ENCODE peak calls at places on chromosomes 5 and 9, in six cellular contexts. M is uterus; I is CD4-positive, CD25-positive, alpha-beta regulatory T cell; T is CD8-positive, alpha-beta memory T cell; G is OCI-LY7; Y is GM23338. W is an unnamed sample.

GRCh38 chr9:120402741-120403542 is 177.0 kb downstream of the CDK5RAP2 start:
- DNase-seq in G (no peak), I (no peak), T (no peak), Y (no peak), M (no peak), W (peak; percentile 90)

GRCh38 chr5:59036274-59036961 is 453.5 kb downstream of the RAB3C start:
- DNase-seq in Y (no peak), G (no peak), T (peak; percentile 43), M (peak; percentile 32), I (no peak), W (peak; percentile 96)

GRCh38 chr5:173208296-173208695 is 26.7 kb downstream of the NKX2-5 start:
- DNase-seq in T (no peak), M (no peak), G (no peak), I (no peak), Y (no peak), W (no peak)

GRCh38 chr9:90611568-90611967 is 31.1 kb downstream of the DIRAS2 start:
- DNase-seq in G (no peak), I (no peak), M (no peak), T (no peak), Y (no peak), W (no peak)

GRCh38 chr9:21684831-21685362 is 117.5 kb upstream of the MTAP start:
- DNase-seq in Y (no peak), M (no peak), T (no peak), G (no peak), I (no peak), W (peak; percentile 37)

GRCh38 chr5:164746723-164747122 is 1241.3 kb downstream of the MAT2B start:
- DNase-seq in G (no peak), M (no peak), Y (no peak), I (no peak), T (no peak), W (no peak)

GRCh38 chr9:16825364-16825763 is 45.1 kb downstream of the BNC2 start:
- DNase-seq in Y (no peak), M (no peak), I (no peak), G (no peak), T (no peak), W (peak; percentile 82)

GRCh38 chr5:129096382-129096991 is 1.9 kb downstream of the ISOC1 start:
- DNase-seq in M (no peak), G (peak; percentile 5), I (no peak), Y (peak; percentile 56), T (no peak), W (no peak)

GRCh38 chr5:88269222-88269771 is 652 bp upstream of the TMEM161B start:
- DNase-seq in Y (peak; percentile 46), M (no peak), T (no peak), G (peak; percentile 46), I (no peak), W (no peak)

GRCh38 chr9:1941989-1942388 is 73.2 kb upstream of the SMARCA2 start:
- DNase-seq in G (no peak), M (no peak), T (no peak), Y (peak; percentile 39), I (no peak), W (no peak)

GRCh38 chr5:141835928-141836667 is 42.1 kb downstream of the PCDH1 start:
- DNase-seq in Y (peak; percentile 68), M (no peak), I (no peak), G (no peak), T (no peak), W (peak; percentile 47)

GRCh38 chr5:143933434-143933833 is 121.5 kb downstream of the HMHB1 start:
- DNase-seq in T (no peak), Y (no peak), G (no peak), M (no peak), I (no peak), W (no peak)

GRCh38 chr5:83837261-83837894 is 116.7 kb upstream of the HAPLN1 start:
- DNase-seq in I (no peak), G (no peak), Y (no peak), M (no peak), T (no peak), W (peak; percentile 44)

GRCh38 chr5:163165277-163165676 is 272.1 kb upstream of the CCNG1 start:
- DNase-seq in G (no peak), Y (no peak), T (no peak), M (no peak), I (no peak), W (no peak)

GRCh38 chr5:147310059-147310704 is 75.4 kb downstream of the STK32A start:
- DNase-seq in M (peak; percentile 27), Y (peak; percentile 33), T (no peak), I (no peak), G (no peak), W (peak; percentile 55)

GRCh38 chr5:135271533-135272310 is 127.3 kb downstream of the MACROH2A1 start:
- DNase-seq in Y (no peak), I (no peak), M (no peak), T (no peak), G (no peak), W (peak; percentile 83)

GRCh38 chr9:98547606-98548005 is 161.1 kb downstream of the GABBR2 start:
- DNase-seq in Y (no peak), M (no peak), G (no peak), I (no peak), T (no peak), W (no peak)

GRCh38 chr9:79477955-79478751 is 93.6 kb upstream of the TLE4 start:
- DNase-seq in Y (peak; percentile 82), M (no peak), G (peak; percentile 25), I (peak; percentile 17), T (peak; percentile 21), W (no peak)

GRCh38 chr5:65255294-65255693 is 226.4 kb downstream of the ADAMTS6 start:
- DNase-seq in G (no peak), T (no peak), M (no peak), Y (no peak), I (no peak), W (peak; percentile 32)

GRCh38 chr9:130537346-130538050 is 41.9 kb upstream of the FUBP3 start:
- DNase-seq in T (no peak), M (no peak), Y (no peak), G (no peak), I (no peak), W (no peak)

GRCh38 chr9:68777070-68777763 is 72.2 kb downstream of the PIP5K1B start:
- DNase-seq in M (no peak), T (no peak), I (no peak), Y (no peak), G (no peak), W (no peak)

GRCh38 chr5:37738057-37738691 is 101.7 kb downstream of the GDNF start:
- DNase-seq in T (peak; percentile 27), I (no peak), Y (no peak), G (no peak), M (no peak), W (peak; percentile 93)

GRCh38 chr5:133773247-133774202 is 161.2 kb upstream of the FSTL4 start:
- DNase-seq in Y (peak; percentile 2), I (no peak), G (no peak), M (no peak), T (no peak), W (no peak)

GRCh38 chr9:135641745-135642144 is 2.4 kb upstream of the GLT6D1 start:
- DNase-seq in T (no peak), G (no peak), M (no peak), I (no peak), Y (no peak), W (no peak)

GRCh38 chr5:151150484-151151262 is 6.9 kb downstream of the ANXA6 start:
- DNase-seq in M (peak; percentile 74), I (peak; percentile 79), Y (no peak), G (peak; percentile 81), T (peak; percentile 77), W (peak; percentile 68)

DNA sequence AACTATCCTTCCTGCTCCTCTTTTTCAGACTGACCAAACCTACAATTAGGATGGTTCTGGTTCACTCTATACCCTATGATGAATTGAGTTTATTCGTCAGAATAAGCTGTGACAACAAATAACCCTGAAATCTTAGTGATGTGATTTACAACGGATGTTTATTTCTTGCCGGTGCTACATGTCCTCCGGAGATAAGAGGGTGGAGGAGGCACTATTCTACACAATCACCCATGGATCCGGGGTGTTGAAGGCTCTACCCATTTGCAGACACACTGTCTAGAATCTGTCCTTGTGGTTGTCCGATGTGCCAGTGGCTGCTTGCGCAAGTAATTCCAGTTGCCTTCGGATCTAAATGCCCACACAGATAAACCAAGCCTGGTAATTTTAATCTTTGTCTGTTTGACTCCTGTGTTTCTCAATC is 44.7 kb downstream of the CDC14B start:
- DNase-seq in I (no peak), Y (no peak), T (no peak), G (no peak), M (no peak), W (no peak)
- H3K4me3 ChIP-seq in I (no peak overlapping the region), Y (no peak overlapping the region), T (no peak overlapping the region), G (no peak overlapping the region), M (no peak overlapping the region), W (peak overlapping the region; percentile 48)

GRCh38 chr5:180684623-180685161 is 35.3 kb upstream of the FLT4 start:
- DNase-seq in G (no peak), Y (no peak), T (no peak), M (no peak), I (peak; percentile 30), W (no peak)
- H3K4me3 ChIP-seq in G (no peak overlapping the region), Y (no peak overlapping the region), T (no peak overlapping the region), M (no peak overlapping the region), I (no peak overlapping the region), W (no peak overlapping the region)

GRCh38 chr5:606061-606460 is 6.1 kb upstream of the CEP72 start:
- DNase-seq in T (no peak), I (no peak), M (no peak), Y (no peak), G (no peak), W (no peak)

GRCh38 chr5:608286-609087 is 3.7 kb upstream of the CEP72 start:
- DNase-seq in Y (no peak), I (no peak), G (no peak), T (no peak), M (no peak), W (no peak)

GRCh38 chr5:609088-609370 is 3.1 kb upstream of the CEP72 start:
- DNase-seq in M (no peak), T (no peak), Y (no peak), I (no peak), G (no peak), W (no peak)

GRCh38 chr5:606526-607399 is 5.4 kb upstream of the CEP72 start:
- DNase-seq in I (no peak), Y (no peak), T (no peak), G (no peak), M (no peak), W (no peak)

DNA sequence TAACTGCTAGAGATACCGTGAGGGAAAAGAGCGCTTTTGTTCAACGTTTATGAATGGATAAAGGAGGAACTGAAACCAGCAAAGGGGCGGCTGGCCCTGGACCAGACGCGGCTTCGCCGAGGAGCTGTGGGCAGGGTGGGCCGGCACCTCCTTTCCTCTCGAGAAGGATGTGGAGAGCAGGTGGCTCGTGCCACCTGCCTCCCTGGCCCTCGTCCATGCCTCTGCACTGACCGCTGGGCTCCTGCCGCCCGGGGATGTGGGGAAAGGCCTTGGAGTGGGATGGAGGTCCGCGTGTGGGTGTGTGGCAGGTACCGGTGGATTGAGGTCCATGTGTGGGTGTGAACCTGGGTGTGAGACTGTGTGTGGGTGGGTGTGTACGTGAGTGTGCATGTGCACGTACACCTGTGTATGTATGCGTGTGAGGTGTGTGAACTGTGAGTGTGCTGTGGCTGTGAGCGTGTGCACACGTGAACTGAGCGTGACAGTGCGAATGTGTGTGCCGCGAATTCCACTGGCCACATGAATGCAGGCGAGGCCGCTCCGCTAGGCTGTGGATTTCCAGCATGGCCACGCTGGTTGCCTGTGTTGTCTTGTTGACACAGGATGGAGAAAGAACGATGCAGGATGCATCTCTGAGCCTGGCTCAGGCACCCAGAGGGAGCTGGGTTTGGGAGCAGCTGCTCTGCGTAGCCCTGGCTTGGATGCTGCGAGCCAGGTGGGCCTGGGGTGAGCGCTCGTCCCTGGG is 4.4 kb upstream of the CEP72 start:
- DNase-seq in M (no peak), G (peak; percentile 67), I (no peak), Y (no peak), T (no peak), W (no peak)
- H3K4me3 ChIP-seq in M (no peak overlapping the region), G (no peak overlapping the region), I (no peak overlapping the region), Y (no peak overlapping the region), T (no peak overlapping the region), W (no peak overlapping the region)

GRCh38 chr9:95495529-95495928 is 21.2 kb downstream of the PTCH1 start:
- DNase-seq in I (no peak), Y (no peak), T (no peak), M (no peak), G (no peak), W (no peak)
- H3K4me3 ChIP-seq in I (peak overlapping the region; percentile 74), Y (peak overlapping the region; percentile 14), T (peak overlapping the region; percentile 8), M (no peak overlapping the region), G (peak overlapping the region; percentile 63), W (no peak overlapping the region)